ENCODE peak calls at places on chromosomes 2 and 18, in four cellular contexts. One of them, this sample, is unnamed. For H3K36me3, the result is how much of the 10 kb centered on the place peaks cover.

GRCh38 chr2:238613610-238614009 is 186.9 kb downstream of the ASB1 start:
- DNase-seq in stomach: no peak
- DNase-seq in vagina: no peak
- DNase-seq in prostate gland: no peak
- DNase-seq in this sample: no peak

GRCh38 chr2:237486819-237487448 is at the start of gene MLPH:
- DNase-seq in prostate gland: peak
- DNase-seq in stomach: peak
- DNase-seq in vagina: no peak
- DNase-seq in this sample: peak

GRCh38 chr2:46780801-46781445 is 134.7 kb downstream of the MCFD2 start:
- DNase-seq in vagina: no peak
- DNase-seq in stomach: no peak
- DNase-seq in prostate gland: no peak
- DNase-seq in this sample: no peak

GRCh38 chr2:1492696-1493095 is 79.4 kb downstream of the TPO start:
- DNase-seq in stomach: peak
- DNase-seq in prostate gland: no peak
- DNase-seq in vagina: no peak
- DNase-seq in this sample: peak

GRCh38 chr2:197107291-197108269 is 181.1 kb upstream of the PGAP1 start:
- DNase-seq in prostate gland: no peak
- DNase-seq in vagina: no peak
- DNase-seq in stomach: no peak
- DNase-seq in this sample: no peak

GRCh38 chr2:42957109-42958035 is 165.0 kb upstream of the HAAO start:
- DNase-seq in stomach: no peak
- DNase-seq in vagina: no peak
- DNase-seq in prostate gland: no peak
- DNase-seq in this sample: no peak

GRCh38 chr2:112959109-112959591 is 18.7 kb upstream of the IL36G start:
- DNase-seq in prostate gland: no peak
- DNase-seq in stomach: no peak
- DNase-seq in vagina: no peak
- DNase-seq in this sample: no peak

GRCh38 chr2:37196320-37197195 is at the start of gene CEBPZOS:
- DNase-seq in stomach: peak
- DNase-seq in prostate gland: peak
- DNase-seq in vagina: no peak
- DNase-seq in this sample: peak

GRCh38 chr2:109467701-109468100 is 146.1 kb downstream of the SEPTIN10 start:
- DNase-seq in stomach: no peak
- DNase-seq in prostate gland: no peak
- DNase-seq in vagina: no peak
- DNase-seq in this sample: peak

DNA sequence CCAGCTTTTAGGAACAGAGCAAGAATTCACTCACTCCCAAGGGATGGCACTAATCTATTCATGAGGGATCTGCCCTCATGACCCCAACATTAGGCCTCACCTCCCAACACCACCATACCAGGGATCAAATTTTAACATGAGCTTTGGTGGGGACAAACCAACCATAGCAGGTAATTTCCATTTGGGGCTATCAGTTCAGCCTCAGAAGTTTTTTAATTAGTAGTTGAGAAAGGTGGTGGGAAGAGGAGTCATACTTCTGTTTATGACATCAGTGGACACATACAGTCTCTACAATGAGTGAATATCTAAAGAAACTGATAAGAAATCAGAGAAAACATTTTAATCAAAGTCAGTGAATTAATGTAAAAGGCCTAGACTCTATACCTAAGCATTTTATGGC is 59.6 kb upstream of the EMILIN2 start:
- DNase-seq in prostate gland: no peak
- DNase-seq in stomach: no peak
- DNase-seq in vagina: no peak
- DNase-seq in this sample: no peak
- H3K36me3 ChIP-seq in prostate gland: under half
- H3K36me3 ChIP-seq in stomach: half or more
- H3K36me3 ChIP-seq in vagina: under half
- H3K36me3 ChIP-seq in this sample: under half

GRCh38 chr2:70043252-70043875 is 43.9 kb upstream of the PCBP1 start:
- DNase-seq in prostate gland: no peak
- DNase-seq in vagina: no peak
- DNase-seq in stomach: peak
- DNase-seq in this sample: peak

GRCh38 chr2:70046534-70046933 is 40.7 kb upstream of the PCBP1 start:
- DNase-seq in vagina: no peak
- DNase-seq in prostate gland: no peak
- DNase-seq in stomach: no peak
- DNase-seq in this sample: no peak

GRCh38 chr2:70042246-70042645 is 45.0 kb upstream of the PCBP1 start:
- DNase-seq in stomach: no peak
- DNase-seq in vagina: no peak
- DNase-seq in prostate gland: no peak
- DNase-seq in this sample: no peak

GRCh38 chr2:70045932-70046331 is 41.3 kb upstream of the PCBP1 start:
- DNase-seq in stomach: no peak
- DNase-seq in vagina: no peak
- DNase-seq in prostate gland: no peak
- DNase-seq in this sample: no peak

DNA sequence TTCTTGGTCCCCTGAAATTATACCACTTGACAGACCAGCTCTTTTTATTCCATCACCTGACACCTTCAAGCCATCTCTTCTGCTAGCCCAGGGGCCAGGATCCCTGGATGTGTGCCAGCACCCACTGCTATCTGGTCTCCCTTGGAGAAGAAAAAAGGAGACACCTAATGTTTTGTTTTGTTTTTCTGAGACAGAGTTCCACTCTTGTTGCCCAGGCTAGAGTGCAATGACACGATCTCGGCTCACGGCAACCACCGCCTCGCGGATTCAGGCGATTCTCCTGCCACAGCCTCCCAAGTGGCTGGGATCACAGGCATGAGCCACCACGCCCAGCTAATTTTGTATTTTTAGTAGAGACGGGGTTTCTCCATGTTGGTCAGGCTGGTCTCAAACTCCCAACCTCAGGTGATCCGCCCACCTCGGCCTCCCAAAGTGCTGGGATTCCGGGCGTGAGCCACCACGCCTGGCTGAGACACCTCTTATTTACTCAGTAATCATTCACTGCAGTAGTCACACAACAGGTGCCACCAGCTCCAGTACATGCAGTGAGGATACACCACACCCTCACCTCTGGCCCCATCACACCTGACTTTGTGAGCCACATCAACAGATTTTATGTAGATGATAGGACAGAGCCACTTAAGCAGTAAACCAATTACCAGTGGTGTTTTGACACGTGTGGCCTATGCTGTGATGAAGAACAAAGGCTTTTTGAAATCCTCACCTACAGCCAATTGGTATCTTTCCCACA is 42.8 kb upstream of the PCBP1 start:
- DNase-seq in prostate gland: no peak
- DNase-seq in vagina: no peak
- DNase-seq in stomach: peak
- DNase-seq in this sample: peak
- TF ChIP-seq POLR2AphosphoS5 in prostate gland: no peak
- TF ChIP-seq POLR2AphosphoS5 in vagina: peak
- TF ChIP-seq POLR2AphosphoS5 in stomach: no peak
- TF ChIP-seq POLR2AphosphoS5 in this sample: peak

GRCh38 chr2:38750793-38751042 is 443 bp downstream of the SRSF7 start:
- DNase-seq in prostate gland: peak
- DNase-seq in vagina: no peak
- DNase-seq in stomach: peak
- DNase-seq in this sample: peak

GRCh38 chr2:38750011-38750792 is 959 bp downstream of the SRSF7 start:
- DNase-seq in vagina: no peak
- DNase-seq in stomach: peak
- DNase-seq in prostate gland: peak
- DNase-seq in this sample: peak

GRCh38 chr2:38751847-38752410 is 768 bp upstream of the SRSF7 start:
- DNase-seq in vagina: no peak
- DNase-seq in prostate gland: no peak
- DNase-seq in stomach: no peak
- DNase-seq in this sample: no peak

GRCh38 chr2:38751043-38751846 is at the start of gene SRSF7:
- DNase-seq in vagina: peak
- DNase-seq in stomach: peak
- DNase-seq in prostate gland: peak
- DNase-seq in this sample: peak

DNA sequence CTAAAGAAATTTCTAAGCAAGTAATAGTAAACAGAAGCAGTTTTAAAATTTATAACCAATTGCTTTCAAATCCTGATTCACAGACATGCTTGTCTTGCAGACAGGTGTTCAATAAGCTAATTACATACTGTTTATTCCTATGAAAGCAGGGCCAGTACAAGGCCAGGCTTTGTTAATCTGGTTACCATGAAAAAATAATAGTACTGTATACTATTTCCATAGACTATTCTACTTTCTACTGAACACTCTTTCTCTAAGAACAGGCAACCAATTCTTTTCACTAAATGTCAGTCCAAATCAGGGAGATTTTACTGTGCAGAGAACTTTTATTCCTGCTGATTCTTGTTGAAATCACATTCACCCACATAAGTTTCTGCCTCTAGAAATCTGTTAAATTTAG is 2.9 kb upstream of the SRSF7 start:
- DNase-seq in stomach: no peak
- DNase-seq in prostate gland: no peak
- DNase-seq in vagina: no peak
- DNase-seq in this sample: no peak
- TF ChIP-seq CTCF in stomach: no peak
- TF ChIP-seq CTCF in prostate gland: no peak
- TF ChIP-seq CTCF in vagina: no peak
- TF ChIP-seq CTCF in this sample: no peak

GRCh38 chr2:203252851-203253250 is 14.0 kb downstream of the CYP20A1 start:
- DNase-seq in vagina: no peak
- DNase-seq in prostate gland: no peak
- DNase-seq in stomach: no peak
- DNase-seq in this sample: no peak
- H3K36me3 ChIP-seq in vagina: under half
- H3K36me3 ChIP-seq in prostate gland: under half
- H3K36me3 ChIP-seq in stomach: half or more
- H3K36me3 ChIP-seq in this sample: half or more

GRCh38 chr18:64183674-64184073 is 34.8 kb upstream of the LINC00305 start:
- DNase-seq in prostate gland: no peak
- DNase-seq in stomach: no peak
- DNase-seq in vagina: no peak
- DNase-seq in this sample: no peak
- TF ChIP-seq POLR2AphosphoS5 in prostate gland: no peak
- TF ChIP-seq POLR2AphosphoS5 in stomach: no peak
- TF ChIP-seq POLR2AphosphoS5 in vagina: no peak
- TF ChIP-seq POLR2AphosphoS5 in this sample: no peak

DNA sequence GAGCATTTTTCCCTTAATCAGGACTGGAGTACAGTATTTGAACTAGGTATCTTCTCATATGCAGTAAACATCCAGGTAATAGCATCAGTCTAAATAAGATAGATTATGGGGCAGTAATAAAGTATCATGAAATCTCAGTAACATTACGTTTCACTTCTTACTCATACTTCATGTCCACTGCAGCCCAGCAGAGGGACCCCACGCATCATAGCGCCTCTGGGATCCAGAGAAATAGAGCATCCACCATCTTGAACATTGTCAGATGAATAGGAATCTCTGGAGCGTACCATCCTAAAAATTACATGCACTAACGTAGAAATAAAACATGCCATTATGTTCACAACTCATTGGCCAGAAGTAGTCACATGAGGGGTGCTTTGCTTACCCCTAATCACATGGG is 499.0 kb downstream of the CPS1 start:
- DNase-seq in stomach: no peak
- DNase-seq in vagina: no peak
- DNase-seq in prostate gland: no peak
- DNase-seq in this sample: no peak
- TF ChIP-seq CTCF in stomach: no peak
- TF ChIP-seq CTCF in vagina: no peak
- TF ChIP-seq CTCF in prostate gland: no peak
- TF ChIP-seq CTCF in this sample: no peak

GRCh38 chr18:8783994-8784530 is 78.7 kb downstream of the MTCL1 start:
- DNase-seq in vagina: no peak
- DNase-seq in stomach: no peak
- DNase-seq in prostate gland: no peak
- DNase-seq in this sample: no peak

GRCh38 chr18:8779251-8779650 is 73.9 kb downstream of the MTCL1 start:
- DNase-seq in stomach: peak
- DNase-seq in prostate gland: no peak
- DNase-seq in vagina: no peak
- DNase-seq in this sample: no peak

GRCh38 chr18:8783335-8783993 is 78.1 kb downstream of the MTCL1 start:
- DNase-seq in stomach: no peak
- DNase-seq in vagina: no peak
- DNase-seq in prostate gland: no peak
- DNase-seq in this sample: no peak

GRCh38 chr18:8780227-8780626 is 74.9 kb downstream of the MTCL1 start:
- DNase-seq in stomach: peak
- DNase-seq in vagina: no peak
- DNase-seq in prostate gland: no peak
- DNase-seq in this sample: no peak

GRCh38 chr18:8781671-8782070 is 76.3 kb downstream of the MTCL1 start:
- DNase-seq in stomach: no peak
- DNase-seq in prostate gland: no peak
- DNase-seq in vagina: peak
- DNase-seq in this sample: no peak
- H3K36me3 ChIP-seq in stomach: under half
- H3K36me3 ChIP-seq in prostate gland: under half
- H3K36me3 ChIP-seq in vagina: under half
- H3K36me3 ChIP-seq in this sample: under half